ENCODE peak calls at places on chromosomes 16 and 17, in four cellular contexts. I is AG08395, O is cardiac fibroblast, E is NCI-H1092. Z is an unnamed sample.

GRCh38 chr16:69187387-69187890 is 475 bp downstream of the SNTB2 start:
- DNase-seq in I (peak; percentile 55), O (no peak), E (no peak), Z (no peak)

GRCh38 chr17:79843475-79843916 is 4.3 kb upstream of the CBX4 start:
- DNase-seq in I (no peak), O (no peak), E (no peak), Z (no peak)

GRCh38 chr16:50674831-50675230 is 6.3 kb downstream of the SNX20 start:
- DNase-seq in I (no peak), O (no peak), E (no peak), Z (no peak)

GRCh38 chr17:74566132-74566753 is 1.1 kb downstream of the CD300H start:
- DNase-seq in I (peak; percentile 40), O (peak; percentile 5), E (peak; percentile 5), Z (peak; percentile 7)

GRCh38 chr17:47847341-47848197 is 3.4 kb downstream of the SP6 start:
- DNase-seq in I (no peak), O (no peak), E (no peak), Z (no peak)

GRCh38 chr16:78871241-78871640 is 729.3 kb downstream of the MAF start:
- DNase-seq in I (no peak), O (no peak), E (no peak), Z (no peak)

GRCh38 chr17:80426671-80427326 is 11.8 kb downstream of the ENDOV start:
- DNase-seq in I (peak; percentile 91), O (peak; percentile 63), E (peak; percentile 48), Z (peak; percentile 33)

GRCh38 chr17:77948690-77949114 is 9.8 kb upstream of the TNRC6C start:
- DNase-seq in I (peak; percentile 71), O (peak; percentile 70), E (no peak), Z (no peak)

GRCh38 chr16:16945207-16945606 is 525.6 kb downstream of the XYLT1 start:
- DNase-seq in I (no peak), O (no peak), E (no peak), Z (no peak)